ENCODE peak calls at places on chromosomes 11 and 22, in seven cellular contexts. R is natural killer cell treated with Interleukin-12 subunit alpha and Interleukin-12 subunit beta and Interleukin-15 and Interleukin-18, amount 100 ng/mL, for 72 hours; A is stimulated activated CD4-positive, alpha-beta T cell treated with anti-CD3 and anti-CD28 coated beads, Interleukin-2, amount 100 ng/mL, for 48 hours; M is amniotic stem cell; T is skeletal muscle cell; G is T1000; D is NB4. W is an unnamed sample.

GRCh38 chr11:78248191-78248590 is 59.5 kb downstream of the USP35 start:
- DNase-seq in R (no peak), A (no peak), M (no peak), T (no peak), G (no peak), D (no peak), W (no peak)

GRCh38 chr11:5336331-5336730 is 7.0 kb downstream of the OR51B5 start:
- DNase-seq in R (no peak), A (no peak), M (no peak), T (no peak), G (no peak), D (no peak), W (no peak)

GRCh38 chr22:49983148-49984042 is 22.8 kb downstream of the PIM3 start:
- DNase-seq in R (peak; percentile 60), A (no peak), M (no peak), T (no peak), G (no peak), D (no peak), W (no peak)

GRCh38 chr11:38824573-38824972 is 2226.5 kb upstream of the RAG2 start:
- DNase-seq in R (no peak), A (no peak), M (no peak), T (no peak), G (no peak), D (peak; percentile 43), W (peak; percentile 47)

GRCh38 chr22:28873183-28873964 is 10.0 kb upstream of the ZNRF3 start:
- DNase-seq in R (no peak), A (no peak), M (no peak), T (no peak), G (no peak), D (no peak), W (no peak)

GRCh38 chr11:23956586-23956985 is 540.3 kb upstream of the LUZP2 start:
- DNase-seq in R (no peak), A (no peak), M (no peak), T (no peak), G (no peak), D (no peak), W (no peak)

GRCh38 chr11:69718147-69718546 is 14.3 kb upstream of the FGF19 start:
- DNase-seq in R (peak; percentile 40), A (no peak), M (no peak), T (no peak), G (no peak), D (peak; percentile 93), W (peak; percentile 61)

GRCh38 chr11:121321614-121322243 is 29.2 kb downstream of the SC5D start:
- DNase-seq in R (no peak), A (peak; percentile 19), M (no peak), T (no peak), G (no peak), D (peak; percentile 83), W (no peak)

GRCh38 chr11:34345012-34345804 is 12.6 kb downstream of the ABTB2 start:
- DNase-seq in R (no peak), A (no peak), M (no peak), T (peak; percentile 75), G (peak; percentile 65), D (peak; percentile 70), W (peak; percentile 99)

GRCh38 chr11:29656557-29656956 is 360.3 kb downstream of the KCNA4 start:
- DNase-seq in R (no peak), A (no peak), M (no peak), T (no peak), G (no peak), D (no peak), W (no peak)

GRCh38 chr11:71193431-71193830 is 58.9 kb downstream of the SHANK2 start:
- DNase-seq in R (peak; percentile 51), A (no peak), M (no peak), T (no peak), G (no peak), D (no peak), W (no peak)